ENCODE peak calls at places on chromosomes 4 and X, in four cellular contexts. F is lung, J is neural progenitor cell, G is lower lobe of right lung. C is an unnamed sample.

GRCh38 chr4:10018818-10019438 is 2.4 kb downstream of the SLC2A9 start:
- DNase-seq in F (peak), G (peak), J (peak), C (peak)

GRCh38 chr4:185708348-185708747 is 103.6 kb downstream of the SORBS2 start:
- DNase-seq in F (no peak), J (no peak), G (no peak), C (no peak)

GRCh38 chr4:41209187-41209586 is 5.2 kb downstream of the APBB2 start:
- DNase-seq in G (no peak), J (no peak), F (no peak), C (no peak)

GRCh38 chr4:183011213-183011907 is 87.7 kb upstream of the WWC2 start:
- DNase-seq in J (no peak), G (no peak), F (no peak), C (peak)

GRCh38 chr4:112381996-112382692 is 85.0 kb downstream of the ALPK1 start:
- DNase-seq in F (no peak), G (no peak), J (peak), C (no peak)

GRCh38 chrX:111928457-111928856 is 52.5 kb downstream of the TRPC5OS start:
- DNase-seq in J (peak), G (no peak), F (no peak), C (no peak)

GRCh38 chr4:188372856-188373255 is 233.6 kb downstream of the TRIML1 start:
- DNase-seq in J (peak), G (no peak), F (no peak), C (no peak)

GRCh38 chr4:110208419-110208818 is 10.0 kb upstream of the ELOVL6 start:
- DNase-seq in F (no peak), J (no peak), G (no peak), C (no peak)

GRCh38 chr4:170080496-170080895 is 9.3 kb downstream of the AADAT start:
- DNase-seq in G (no peak), F (no peak), J (no peak), C (no peak)

GRCh38 chr4:85790582-85790981 is 315.6 kb downstream of the ARHGAP24 start:
- DNase-seq in G (no peak), F (no peak), J (no peak), C (no peak)

GRCh38 chr4:125986307-125986706 is 671.6 kb downstream of the FAT4 start:
- DNase-seq in J (no peak), F (no peak), G (no peak), C (no peak)

GRCh38 chr4:173009129-173009823 is 159.3 kb upstream of the GALNT7 start:
- DNase-seq in F (no peak), G (no peak), J (no peak), C (no peak)

GRCh38 chrX:30220646-30221045 is 5.3 kb downstream of the MAGEB2 start:
- DNase-seq in F (no peak), G (no peak), J (no peak), C (no peak)

DNA sequence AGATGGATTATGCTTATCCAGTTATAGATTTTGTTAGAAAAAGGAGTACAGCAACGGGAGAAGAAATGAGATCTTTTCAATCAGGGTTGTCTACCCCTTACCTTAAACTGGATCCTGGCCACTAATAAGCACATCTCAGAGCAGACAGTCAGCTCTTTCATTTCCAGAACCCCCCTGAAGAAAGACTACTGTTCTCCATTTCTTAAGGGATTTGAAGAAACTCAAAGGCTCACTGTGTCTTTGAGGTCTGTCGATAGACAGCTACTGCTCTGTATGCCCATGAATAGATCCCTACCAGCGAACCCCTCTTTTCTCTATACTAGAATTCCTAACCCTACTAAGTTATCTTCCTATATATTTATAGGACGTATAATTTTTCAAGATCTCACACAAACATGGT is 956 bp downstream of the UGDH start:
- DNase-seq in F (no peak), J (peak), G (no peak), C (no peak)
- H3K27ac ChIP-seq in F (peak), J (peak), G (peak), C (peak)

GRCh38 chr4:84697159-84697558 is 114.2 kb downstream of the CDS1 start:
- DNase-seq in G (no peak), F (no peak), J (no peak), C (no peak)

GRCh38 chr4:84697615-84698201 is 114.8 kb downstream of the CDS1 start:
- DNase-seq in F (no peak), G (no peak), J (no peak), C (no peak)

DNA sequence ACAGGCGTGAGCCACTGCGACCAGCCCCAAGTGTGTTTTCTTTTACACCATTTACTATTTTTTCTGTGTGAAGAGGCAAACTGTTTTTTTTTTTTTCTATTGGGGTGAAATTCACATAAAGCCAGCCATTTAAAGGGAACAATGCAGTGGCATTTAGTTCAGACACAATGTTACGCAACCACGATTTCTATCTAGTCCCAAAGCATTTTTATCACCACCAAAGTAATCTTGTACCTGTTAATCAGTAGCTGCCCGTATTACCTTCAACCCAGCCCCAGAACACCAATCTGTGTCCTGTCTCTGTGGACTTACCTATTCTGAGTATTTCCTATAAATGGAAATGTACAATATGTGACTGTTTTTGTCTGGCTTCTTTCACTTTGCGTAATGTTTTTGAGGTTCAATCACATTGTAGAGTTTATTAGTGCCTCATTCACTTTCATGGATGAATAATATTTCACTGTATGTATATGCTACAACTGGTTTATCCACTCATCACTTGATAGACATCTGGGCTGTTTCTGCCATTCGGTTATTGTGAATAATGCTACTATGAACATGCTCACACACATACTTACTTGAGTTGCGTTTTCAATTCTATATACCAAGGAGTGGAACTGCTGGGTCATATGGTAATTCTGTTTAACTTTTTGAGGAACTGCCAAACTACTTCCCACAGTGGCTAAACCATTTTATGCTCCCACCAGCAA is 116.2 kb downstream of the CDS1 start:
- DNase-seq in J (no peak), G (no peak), F (no peak), C (no peak)
- H3K27ac ChIP-seq in J (no peak), G (no peak), F (no peak), C (no peak)

GRCh38 chr4:176548571-176548970 is 228.8 kb downstream of the SPCS3 start:
- DNase-seq in F (no peak), J (no peak), G (no peak), C (no peak)
- H3K27ac ChIP-seq in F (no peak), J (no peak), G (no peak), C (no peak)

GRCh38 chrX:15750611-15751159 is 12.6 kb downstream of the CA5B start:
- DNase-seq in J (no peak), G (no peak), F (no peak), C (no peak)
- H3K27ac ChIP-seq in J (no peak), G (peak), F (no peak), C (peak)

DNA sequence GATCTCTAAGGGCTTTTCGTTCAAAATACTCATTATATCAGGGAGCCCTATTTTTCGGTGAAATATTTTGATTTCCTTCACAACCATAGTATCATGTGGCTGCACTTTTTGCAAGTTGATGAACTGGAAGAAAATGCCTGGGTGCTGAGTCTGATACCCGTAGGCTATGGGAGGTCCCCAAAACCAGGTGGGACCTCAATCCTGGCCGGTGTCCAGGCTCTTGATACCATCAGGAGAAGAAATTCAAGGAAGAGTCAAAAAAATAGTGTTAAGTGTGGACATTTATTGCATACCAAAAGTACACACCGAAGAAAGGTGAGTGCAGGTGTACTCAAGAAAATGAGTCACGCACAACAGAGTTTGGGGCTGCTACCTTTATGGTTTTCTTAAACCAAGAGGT is 30.1 kb downstream of the VCX2 start:
- DNase-seq in F (no peak), J (no peak), G (no peak), C (no peak)
- H3K27ac ChIP-seq in F (no peak), J (no peak), G (no peak), C (no peak)

C was measured in caudate nucleus.